ENCODE peak calls at places on chromosomes 5 and 9, in seven cellular contexts. Z is RCC 7860, M is uterus, F is AG08395, Q is Daoy, W is activated gamma-delta T cell, Y is H9. P is an unnamed sample.

GRCh38 chr5:34042302-34042701 is 711 bp downstream of the C1QTNF3 start:
- DNase-seq in Z (no peak), M (no peak), F (no peak), Q (no peak), W (no peak), Y (no peak), P (no peak)

GRCh38 chr5:34026089-34026761 is 16.8 kb downstream of the C1QTNF3 start:
- DNase-seq in Z (no peak), M (no peak), F (no peak), Q (no peak), W (no peak), Y (no peak), P (no peak)

GRCh38 chr9:91811024-91811909 is 138.8 kb downstream of the ROR2 start:
- DNase-seq in Z (no peak), M (no peak), F (no peak), Q (no peak), W (no peak), Y (no peak), P (no peak)

GRCh38 chr9:74952281-74953151 is at the start of gene C9orf40:
- DNase-seq in Z (peak), M (peak), F (peak), Q (peak), W (peak), Y (peak), P (peak)

GRCh38 chr5:179530069-179530998 is 20.0 kb upstream of the RUFY1 start:
- DNase-seq in Z (no peak), M (peak), F (peak), Q (peak), W (peak), Y (peak), P (no peak)

GRCh38 chr5:14270212-14270702 is 127.1 kb downstream of the TRIO start:
- DNase-seq in Z (peak), M (peak), F (peak), Q (peak), W (no peak), Y (peak), P (peak)

GRCh38 chr5:135481387-135481786 is 29.2 kb upstream of the TIFAB start:
- DNase-seq in Z (no peak), M (no peak), F (no peak), Q (no peak), W (no peak), Y (no peak), P (no peak)

GRCh38 chr5:143244000-143244736 is 159.3 kb downstream of the NR3C1 start:
- DNase-seq in Z (peak), M (peak), F (peak), Q (peak), W (no peak), Y (no peak), P (peak)

GRCh38 chr5:84605246-84605645 is 220.6 kb upstream of the EDIL3 start:
- DNase-seq in Z (no peak), M (no peak), F (no peak), Q (no peak), W (no peak), Y (no peak), P (no peak)

GRCh38 chr5:55604611-55605067 is 69.9 kb upstream of the PLPP1 start:
- DNase-seq in Z (no peak), M (no peak), F (peak), Q (peak), W (no peak), Y (no peak), P (peak)

GRCh38 chr5:171416160-171417049 is 3.0 kb upstream of the FGF18 start:
- DNase-seq in Z (no peak), M (no peak), F (no peak), Q (no peak), W (no peak), Y (no peak), P (no peak)

GRCh38 chr9:88789785-88790184 is 201.5 kb upstream of the S1PR3 start:
- DNase-seq in Z (peak), M (no peak), F (peak), Q (peak), W (no peak), Y (no peak), P (peak)

GRCh38 chr9:112486221-112487007 is at the start of gene KIAA1958:
- DNase-seq in Z (peak), M (peak), F (peak), Q (peak), W (peak), Y (peak), P (no peak)

GRCh38 chr5:74864823-74865222 is 1.4 kb downstream of the FAM169A start:
- DNase-seq in Z (no peak), M (no peak), F (no peak), Q (no peak), W (no peak), Y (no peak), P (no peak)

GRCh38 chr5:81760521-81760920 is 9.6 kb upstream of the SSBP2 start:
- DNase-seq in Z (no peak), M (no peak), F (no peak), Q (no peak), W (no peak), Y (no peak), P (no peak)

GRCh38 chr5:149912226-149912864 is 32.2 kb downstream of the PDE6A start:
- DNase-seq in Z (no peak), M (no peak), F (no peak), Q (no peak), W (no peak), Y (no peak), P (no peak)

GRCh38 chr5:171580506-171581265 is 161.2 kb downstream of the FGF18 start:
- DNase-seq in Z (no peak), M (peak), F (peak), Q (no peak), W (no peak), Y (no peak), P (peak)

GRCh38 chr9:16559418-16560188 is 310.9 kb downstream of the BNC2 start:
- DNase-seq in Z (no peak), M (no peak), F (no peak), Q (no peak), W (no peak), Y (no peak), P (no peak)

GRCh38 chr9:5976668-5977397 is 38.6 kb downstream of the RANBP6 start:
- DNase-seq in Z (no peak), M (no peak), F (no peak), Q (no peak), W (no peak), Y (no peak), P (peak)

GRCh38 chr5:96172436-96172835 is 210.8 kb upstream of the ELL2 start:
- DNase-seq in Z (no peak), M (no peak), F (peak), Q (no peak), W (no peak), Y (no peak), P (no peak)

P was measured in stromal cell of bone marrow.